ENCODE peak calls at places on chromosome X, in four cellular contexts. X, Z, Y and T are unnamed samples.
A peak's percentile ranks its signal among the peaks of the same experiment; 100 is the strongest.

GRCh38 chrX:123424546-123424945 is 240.5 kb downstream of the GRIA3 start:
- DNase-seq in Z (no peak), Y (peak; percentile 23), X (peak; percentile 27), T (no peak)

GRCh38 chrX:40166582-40166981 is 68.8 kb upstream of the BCOR start:
- DNase-seq in Z (peak; percentile 55), Y (no peak), X (peak; percentile 42), T (no peak)

GRCh38 chrX:19593684-19594083 is 78.4 kb upstream of the MAP3K15 start:
- DNase-seq in Y (peak; percentile 46), X (peak; percentile 48), Z (no peak), T (no peak)

GRCh38 chrX:19513383-19513782 is 1.9 kb downstream of the MAP3K15 start:
- DNase-seq in Y (no peak), X (peak; percentile 4), Z (no peak), T (no peak)

GRCh38 chrX:72475338-72475737 is 97.3 kb downstream of the HDAC8 start:
- DNase-seq in X (no peak), Z (peak; percentile 30), Y (peak; percentile 26), T (no peak)

GRCh38 chrX:19739683-19740082 is 147.7 kb downstream of the SH3KBP1 start:
- DNase-seq in X (peak; percentile 73), Z (peak; percentile 59), Y (peak; percentile 86), T (peak; percentile 2)

GRCh38 chrX:136752796-136753195 is 27.9 kb downstream of the ARHGEF6 start:
- DNase-seq in X (peak; percentile 11), Z (no peak), Y (no peak), T (no peak)

GRCh38 chrX:105837227-105837626 is 14.9 kb downstream of the NRK start:
- DNase-seq in Z (no peak), Y (no peak), X (peak; percentile 78), T (no peak)

GRCh38 chrX:84187501-84188319 is at the start of gene RPS6KA6:
- DNase-seq in Y (peak; percentile 38), Z (peak; percentile 39), X (peak; percentile 22), T (peak; percentile 49)

GRCh38 chrX:5907202-5907601 is 321.5 kb downstream of the NLGN4X start:
- DNase-seq in Y (peak; percentile 38), Z (peak; percentile 41), X (no peak), T (no peak)

GRCh38 chrX:110418857-110419249 is 60.2 kb downstream of the RTL9 start:
- DNase-seq in Z (no peak), X (peak; percentile 86), Y (no peak), T (no peak)

GRCh38 chrX:41145920-41146608 is 60.8 kb downstream of the USP9X start:
- DNase-seq in Z (no peak), Y (peak; percentile 3), X (peak; percentile 92), T (no peak)

GRCh38 chrX:15207384-15207783 is 62.5 kb downstream of the ASB9 start:
- DNase-seq in X (no peak), Z (no peak), Y (no peak), T (no peak)

GRCh38 chrX:131617182-131617581 is 73.3 kb downstream of the OR13H1 start:
- DNase-seq in Y (no peak), X (peak; percentile 1), Z (no peak), T (no peak)

GRCh38 chrX:131288738-131289511 is at the start of gene IGSF1:
- DNase-seq in Y (no peak), X (no peak), Z (peak; percentile 90), T (no peak)

GRCh38 chrX:74372272-74372671 is 49.0 kb upstream of the SLC16A2 start:
- DNase-seq in Y (no peak), X (no peak), Z (no peak), T (no peak)

GRCh38 chrX:97026406-97026805 is 142.7 kb downstream of the RPA4 start:
- DNase-seq in Z (no peak), Y (peak; percentile 17), X (peak; percentile 5), T (peak; percentile 8)

GRCh38 chrX:12974797-12975669 is at the start of gene TMSB4X:
- DNase-seq in Y (peak; percentile 31), Z (peak; percentile 86), X (peak; percentile 74), T (peak; percentile 52)

GRCh38 chrX:45667666-45668065 is 467.0 kb upstream of the DIPK2B start:
- DNase-seq in Z (no peak), Y (no peak), X (peak; percentile 14), T (no peak)

GRCh38 chrX:151268836-151269235 is 92.5 kb downstream of the GPR50 start:
- DNase-seq in Y (no peak), Z (no peak), X (no peak), T (peak; percentile 67)

GRCh38 chrX:21056636-21057035 is 317.6 kb upstream of the CNKSR2 start:
- DNase-seq in X (no peak), Z (no peak), Y (no peak), T (no peak)

GRCh38 chrX:109475174-109475891 is 6.6 kb downstream of the GUCY2F start:
- DNase-seq in Y (peak; percentile 58), Z (peak; percentile 92), X (peak; percentile 34), T (peak; percentile 45)

GRCh38 chrX:8374041-8374825 is 90.4 kb upstream of the VCX3B start:
- DNase-seq in X (no peak), Y (peak; percentile 47), Z (no peak), T (no peak)

GRCh38 chrX:31168596-31168995 is 96.8 kb upstream of the FTHL17 start:
- DNase-seq in X (no peak), Z (no peak), Y (no peak), T (no peak)

GRCh38 chrX:34656467-34656841 is 631 bp downstream of the TMEM47 start:
- DNase-seq in X (no peak), Z (peak; percentile 36), Y (no peak), T (no peak)

GRCh38 chrX:53319614-53320542 is 38.5 kb upstream of the IQSEC2 start:
- DNase-seq in Y (no peak), X (no peak), Z (no peak), T (no peak)

GRCh38 chrX:48694776-48695523 is 1.6 kb upstream of the SUV39H1 start:
- DNase-seq in Z (no peak), X (no peak), Y (no peak), T (no peak)

GRCh38 chrX:72330131-72330530 is 24.4 kb upstream of the CITED1 start:
- DNase-seq in Z (no peak), Y (no peak), X (no peak), T (no peak)

GRCh38 chrX:72029473-72030411 is 102.0 kb downstream of the RTL5 start:
- DNase-seq in X (peak; percentile 90), Y (peak; percentile 75), Z (peak; percentile 23), T (no peak)

GRCh38 chrX:13309631-13310030 is 10.2 kb downstream of the ATXN3L start:
- DNase-seq in X (no peak), Z (no peak), Y (no peak), T (no peak)

GRCh38 chrX:28586891-28587635 is at the start of gene IL1RAPL1:
- DNase-seq in Y (no peak), Z (no peak), X (peak; percentile 81), T (no peak)

GRCh38 chrX:73206366-73206765 is 8.3 kb downstream of the NAP1L2 start:
- DNase-seq in Z (no peak), X (no peak), Y (no peak), T (no peak)

GRCh38 chrX:109782994-109783711 is 50.1 kb upstream of the ACSL4 start:
- DNase-seq in Z (no peak), Y (no peak), X (peak; percentile 45), T (no peak)

GRCh38 chrX:37998586-37999267 is 7.6 kb upstream of the SYTL5 start:
- DNase-seq in Y (no peak), X (peak; percentile 80), Z (no peak), T (no peak)

GRCh38 chrX:115679460-115679859 is 118.5 kb downstream of the PLS3 start:
- DNase-seq in Z (no peak), Y (peak; percentile 1), X (peak; percentile 39), T (no peak)

GRCh38 chrX:11629593-11630211 is 36.0 kb downstream of the ARHGAP6 start:
- DNase-seq in X (peak; percentile 51), Z (no peak), Y (no peak), T (no peak)

GRCh38 chrX:68999931-69000330 is 165.3 kb downstream of the PJA1 start:
- DNase-seq in X (no peak), Y (no peak), Z (no peak), T (no peak)

GRCh38 chrX:9609987-9610386 is 145.1 kb downstream of the TBL1X start:
- DNase-seq in Y (no peak), X (no peak), Z (no peak), T (no peak)
- H2AK5ac ChIP-seq in Y (no peak overlapping the region), X (no peak overlapping the region), Z (no peak overlapping the region), T (no peak overlapping the region)

GRCh38 chrX:65668362-65669310 is 1.2 kb downstream of the MSN start:
- DNase-seq in X (peak; percentile 80), Y (no peak), Z (peak; percentile 56), T (peak; percentile 11)
- H2AK5ac ChIP-seq in X (peak overlapping the region; percentile 100), Y (no peak overlapping the region), Z (no peak overlapping the region), T (peak overlapping the region; percentile 8)

GRCh38 chrX:858542-859078 is 228.0 kb downstream of the SHOX start:
- DNase-seq in X (no peak), Y (no peak), Z (no peak), T (no peak)

GRCh38 chrX:865422-865821 is 234.8 kb downstream of the SHOX start:
- DNase-seq in Z (peak; percentile 0), Y (no peak), X (no peak), T (no peak)

GRCh38 chrX:856901-857300 is 226.3 kb downstream of the SHOX start:
- DNase-seq in X (no peak), Z (no peak), Y (no peak), T (no peak)

GRCh38 chrX:859329-859728 is 228.7 kb downstream of the SHOX start:
- DNase-seq in X (no peak), Y (no peak), Z (no peak), T (no peak)

DNA sequence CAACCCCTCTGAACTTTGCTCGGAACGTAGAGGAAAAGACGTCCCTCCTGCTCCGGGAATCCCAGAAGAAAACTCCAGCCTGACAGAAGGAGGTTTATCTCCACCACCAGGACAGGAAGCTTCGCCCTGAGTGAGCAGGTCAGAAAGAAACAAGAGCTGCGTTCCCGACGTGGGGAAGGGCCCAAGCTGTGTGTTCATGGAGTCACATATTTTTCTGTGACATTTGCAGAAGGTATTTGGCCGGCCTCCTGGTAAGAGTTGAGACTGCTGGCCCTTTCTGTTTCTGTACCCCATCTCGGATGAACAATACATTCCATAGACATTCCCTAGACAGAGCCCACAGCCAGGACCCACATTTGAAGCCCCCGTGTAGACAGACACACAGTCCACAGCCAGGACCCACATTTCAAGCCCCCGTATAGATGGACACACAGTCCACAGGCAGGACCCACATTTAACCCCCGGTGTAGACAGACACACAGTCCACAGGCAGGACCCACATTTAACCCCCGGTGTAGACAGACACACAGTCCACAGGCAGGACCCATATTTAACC is 230.8 kb downstream of the SHOX start:
- DNase-seq in X (no peak), Z (no peak), Y (no peak), T (no peak)
- H2AK5ac ChIP-seq in X (no peak overlapping the region), Z (no peak overlapping the region), Y (no peak overlapping the region), T (no peak overlapping the region)

DNA sequence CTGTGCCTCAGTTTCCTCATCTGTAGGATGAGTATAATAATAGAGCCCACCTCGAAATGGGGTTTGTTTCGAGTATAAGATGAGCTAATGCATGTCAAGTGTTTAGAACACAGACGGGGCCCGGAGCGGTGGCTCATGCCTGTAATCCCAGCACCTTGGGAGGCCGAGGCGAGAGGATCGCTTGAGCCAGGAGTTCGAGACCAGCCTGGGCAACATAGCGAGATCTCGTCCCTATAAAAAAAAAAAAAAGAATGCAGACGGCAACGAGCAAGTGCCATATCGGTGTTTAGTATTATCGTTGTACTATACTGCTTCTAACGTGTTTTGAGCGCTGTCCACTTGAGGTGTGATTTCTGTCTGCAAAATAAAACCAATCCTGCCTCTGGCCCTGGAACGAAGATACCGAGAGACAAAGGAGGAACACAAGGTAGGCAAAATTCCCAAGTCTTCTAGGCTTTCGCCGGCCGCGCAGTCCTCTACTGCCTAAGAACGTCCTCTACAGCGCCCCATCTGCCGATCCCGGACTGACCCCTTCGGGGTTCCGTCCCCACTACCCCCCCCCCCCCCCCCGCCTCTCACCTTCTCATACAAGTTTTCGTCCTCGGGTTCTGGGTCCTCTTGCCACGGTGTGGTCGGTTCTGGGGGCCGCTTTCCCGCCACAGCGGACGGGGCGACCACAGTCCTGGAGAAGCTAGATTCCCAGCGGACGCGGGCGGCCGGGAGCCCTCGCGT is 442 bp downstream of the NDUFB11 start:
- DNase-seq in Y (no peak), Z (no peak), X (peak; percentile 16), T (no peak)
- H2AK5ac ChIP-seq in Y (peak overlapping the region; percentile 74), Z (no peak overlapping the region), X (peak overlapping the region; percentile 56), T (no peak overlapping the region)